ENCODE peak calls at places on chromosome 22, in six cellular contexts. N, S, F, J, Z and A are unnamed samples.

GRCh38 chr22:37427128-37427710 is at the start of gene ELFN2:
- DNase-seq in N (no peak), S (no peak), F (peak; percentile 53), J (no peak), Z (no peak), A (no peak)

GRCh38 chr22:20771918-20772625 is 1.8 kb upstream of the SERPIND1 start:
- DNase-seq in N (no peak), S (no peak), F (no peak), J (no peak), Z (no peak), A (no peak)

GRCh38 chr22:39530692-39531331 is 1.7 kb downstream of the RPS19BP1 start:
- DNase-seq in N (peak; percentile 60), S (no peak), F (no peak), J (no peak), Z (no peak), A (no peak)

GRCh38 chr22:44701824-44702478 is at the start of gene PRR5:
- DNase-seq in N (no peak), S (no peak), F (peak; percentile 85), J (peak; percentile 77), Z (peak; percentile 55), A (no peak)

GRCh38 chr22:37806409-37807338 is 1.1 kb upstream of the GCAT start:
- DNase-seq in N (no peak), S (no peak), F (no peak), J (no peak), Z (no peak), A (no peak)

GRCh38 chr22:33889748-33890147 is 30.5 kb downstream of the LARGE1 start:
- DNase-seq in N (no peak), S (no peak), F (no peak), J (no peak), Z (no peak), A (no peak)

GRCh38 chr22:17095538-17095937 is 10.7 kb downstream of the IL17RA start:
- DNase-seq in N (no peak), S (no peak), F (no peak), J (no peak), Z (no peak), A (no peak)

GRCh38 chr22:31650391-31650790 is 11.6 kb downstream of the PISD start:
- DNase-seq in N (no peak), S (no peak), F (no peak), J (no peak), Z (no peak), A (no peak)

GRCh38 chr22:36510966-36511881 is 4.4 kb upstream of the FOXRED2 start:
- DNase-seq in N (no peak), S (no peak), F (no peak), J (peak; percentile 71), Z (no peak), A (no peak)

GRCh38 chr22:43197271-43197941 is 10.5 kb upstream of the TTLL12 start:
- DNase-seq in N (peak; percentile 56), S (no peak), F (peak; percentile 29), J (no peak), Z (no peak), A (no peak)

GRCh38 chr22:34055525-34056200 is 135.4 kb upstream of the LARGE1 start:
- DNase-seq in N (peak; percentile 56), S (peak; percentile 71), F (no peak), J (peak; percentile 82), Z (no peak), A (no peak)

GRCh38 chr22:44360686-44361381 is 48.1 kb upstream of the SHISAL1 start:
- DNase-seq in N (no peak), S (no peak), F (peak; percentile 78), J (no peak), Z (no peak), A (no peak)

GRCh38 chr22:45212306-45212709 is 28.4 kb downstream of the KIAA0930 start:
- DNase-seq in N (no peak), S (no peak), F (peak; percentile 86), J (no peak), Z (no peak), A (no peak)

GRCh38 chr22:32079110-32080089 is 36.3 kb downstream of the SLC5A1 start:
- DNase-seq in N (no peak), S (peak; percentile 25), F (no peak), J (peak; percentile 57), Z (no peak), A (no peak)

GRCh38 chr22:17339095-17339693 is 30.1 kb upstream of the CECR2 start:
- DNase-seq in N (no peak), S (no peak), F (no peak), J (no peak), Z (no peak), A (no peak)

GRCh38 chr22:37259540-37260029 is 15.5 kb upstream of the RAC2 start:
- DNase-seq in N (no peak), S (no peak), F (peak; percentile 20), J (peak; percentile 73), Z (no peak), A (no peak)

GRCh38 chr22:40922484-40923303 is 28.5 kb upstream of the RBX1 start:
- DNase-seq in N (peak; percentile 59), S (no peak), F (no peak), J (no peak), Z (no peak), A (peak; percentile 61)

GRCh38 chr22:43326342-43326825 is 16.8 kb downstream of the SCUBE1 start:
- DNase-seq in N (no peak), S (no peak), F (no peak), J (no peak), Z (no peak), A (no peak)

GRCh38 chr22:20131593-20131855 is at the start of gene ZDHHC8:
- DNase-seq in N (no peak), S (no peak), F (peak; percentile 71), J (no peak), Z (peak; percentile 18), A (no peak)